ENCODE peak calls at places on chromosomes 12 and 14, in four cellular contexts. W, E, P and I are unnamed samples.

GRCh38 chr14:104981699-104982541 is 3.7 kb upstream of the CLBA1 start:
- DNase-seq in W (no peak), E (no peak), P (no peak), I (peak; percentile 82)

GRCh38 chr12:91991397-91992187 is 154.1 kb downstream of the BTG1 start:
- DNase-seq in W (peak; percentile 14), E (no peak), P (no peak), I (peak; percentile 50)

GRCh38 chr12:8037046-8037663 is 4.6 kb downstream of the FOXJ2 start:
- DNase-seq in W (no peak), E (no peak), P (no peak), I (no peak)

GRCh38 chr12:94640134-94640928 is 10.0 kb downstream of the TMCC3 start:
- DNase-seq in W (peak; percentile 97), E (no peak), P (no peak), I (peak; percentile 84)

GRCh38 chr12:72282721-72283120 is 10.6 kb downstream of the TRHDE start:
- DNase-seq in W (peak; percentile 51), E (no peak), P (no peak), I (peak; percentile 78)

GRCh38 chr12:17076335-17076734 is 470.4 kb upstream of the LMO3 start:
- DNase-seq in W (no peak), E (no peak), P (no peak), I (no peak)

GRCh38 chr12:20212658-20213387 is 155.5 kb upstream of the PDE3A start:
- DNase-seq in W (peak; percentile 69), E (peak; percentile 96), P (peak; percentile 82), I (peak; percentile 86)

GRCh38 chr12:30840715-30841114 is 85.8 kb upstream of the TSPAN11 start:
- DNase-seq in W (no peak), E (no peak), P (no peak), I (no peak)

GRCh38 chr12:43992856-43993255 is 157.0 kb downstream of the TMEM117 start:
- DNase-seq in W (no peak), E (no peak), P (no peak), I (no peak)

GRCh38 chr12:121843236-121843982 is 15.2 kb downstream of the HPD start:
- DNase-seq in W (no peak), E (no peak), P (no peak), I (no peak)

GRCh38 chr12:121839993-121840761 is 18.5 kb downstream of the HPD start:
- DNase-seq in W (no peak), E (no peak), P (no peak), I (no peak)

GRCh38 chr12:121839106-121839992 is 19.3 kb downstream of the HPD start:
- DNase-seq in W (peak; percentile 96), E (peak; percentile 97), P (peak; percentile 95), I (peak; percentile 99)

GRCh38 chr12:121838096-121838495 is 20.6 kb downstream of the HPD start:
- DNase-seq in W (peak; percentile 36), E (no peak), P (no peak), I (peak; percentile 3)

DNA sequence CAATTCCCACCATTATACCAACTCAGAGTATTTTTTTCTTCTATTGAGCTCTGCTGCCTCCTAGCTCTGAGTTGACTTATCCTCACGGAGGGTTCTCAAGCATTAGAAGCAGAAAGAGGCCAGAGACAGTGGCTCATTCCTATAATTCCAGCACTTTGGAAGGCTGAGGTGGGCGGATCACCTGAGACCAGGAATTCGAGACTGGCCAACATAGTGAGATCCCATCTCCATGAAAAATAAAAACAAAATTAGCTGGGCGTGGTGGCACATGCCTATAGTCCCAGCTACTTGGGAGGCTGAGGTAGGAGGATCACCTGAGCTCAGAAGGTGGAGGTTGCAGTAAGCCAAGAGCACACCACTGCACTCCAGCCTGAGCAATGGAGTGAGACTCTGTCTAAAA is 21.0 kb downstream of the HPD start:
- DNase-seq in W (no peak), E (no peak), P (no peak), I (no peak)
- H3K4me3 ChIP-seq in W (no peak overlapping the region), E (no peak overlapping the region), P (no peak overlapping the region), I (no peak overlapping the region)

GRCh38 chr12:113333877-113334785 is 778 bp downstream of the SLC8B1 start:
- DNase-seq in W (peak; percentile 16), E (no peak), P (no peak), I (no peak)
- H2AFZ ChIP-seq in W (peak overlapping the region; percentile 92), E (peak overlapping the region; percentile 94), P (no peak overlapping the region), I (peak overlapping the region; percentile 93)

GRCh38 chr12:52258335-52258901 is 16.0 kb upstream of the KRT86 start:
- DNase-seq in W (no peak), E (peak; percentile 35), P (no peak), I (peak; percentile 93)
- H3K4me3 ChIP-seq in W (no peak overlapping the region), E (no peak overlapping the region), P (no peak overlapping the region), I (peak overlapping the region; percentile 36)

GRCh38 chr14:74593241-74593985 is 18.6 kb downstream of the LTBP2 start:
- DNase-seq in W (no peak), E (no peak), P (no peak), I (no peak)

GRCh38 chr14:74594021-74594420 is 18.0 kb downstream of the LTBP2 start:
- DNase-seq in W (no peak), E (no peak), P (no peak), I (no peak)

GRCh38 chr14:74591394-74591793 is 20.6 kb downstream of the LTBP2 start:
- DNase-seq in W (peak; percentile 62), E (no peak), P (no peak), I (no peak)

GRCh38 chr14:74591899-74592298 is 20.1 kb downstream of the LTBP2 start:
- DNase-seq in W (no peak), E (no peak), P (no peak), I (no peak)

DNA sequence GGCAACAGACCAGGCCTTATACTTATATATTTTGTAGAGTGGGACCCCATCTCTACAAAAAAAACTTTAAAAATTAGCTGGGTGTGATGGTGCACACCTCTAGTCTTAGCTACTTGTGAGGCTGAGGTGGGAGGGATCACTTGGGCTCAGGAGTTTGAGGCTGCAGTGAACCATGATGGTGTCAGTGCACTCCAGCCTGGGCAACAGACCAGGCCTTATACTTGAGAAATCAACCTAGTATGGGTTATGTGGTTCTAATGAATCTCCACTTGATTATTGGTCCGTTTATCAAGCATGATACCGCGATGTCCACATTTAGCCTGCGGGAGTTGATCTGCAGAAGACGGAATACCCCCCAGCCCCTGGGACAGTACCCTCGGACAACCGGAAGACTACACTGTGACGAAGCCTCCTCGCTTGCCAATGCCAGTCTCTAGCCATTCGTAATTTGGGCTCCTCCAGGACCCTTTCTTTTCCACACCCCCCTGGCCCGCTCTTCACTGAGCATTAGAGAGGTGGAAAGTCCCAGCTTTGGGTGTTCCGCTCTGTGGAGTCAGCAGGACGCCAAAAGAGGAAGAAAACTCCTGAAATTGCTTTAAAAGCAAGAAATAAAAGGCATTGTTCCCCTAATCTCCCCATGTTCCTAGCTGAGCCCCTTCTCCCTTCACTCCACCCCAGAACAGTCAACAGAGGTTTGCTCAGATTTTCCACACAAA is 19.4 kb downstream of the LTBP2 start:
- DNase-seq in W (no peak), E (no peak), P (no peak), I (no peak)
- H2AFZ ChIP-seq in W (no peak overlapping the region), E (no peak overlapping the region), P (no peak overlapping the region), I (no peak overlapping the region)

DNA sequence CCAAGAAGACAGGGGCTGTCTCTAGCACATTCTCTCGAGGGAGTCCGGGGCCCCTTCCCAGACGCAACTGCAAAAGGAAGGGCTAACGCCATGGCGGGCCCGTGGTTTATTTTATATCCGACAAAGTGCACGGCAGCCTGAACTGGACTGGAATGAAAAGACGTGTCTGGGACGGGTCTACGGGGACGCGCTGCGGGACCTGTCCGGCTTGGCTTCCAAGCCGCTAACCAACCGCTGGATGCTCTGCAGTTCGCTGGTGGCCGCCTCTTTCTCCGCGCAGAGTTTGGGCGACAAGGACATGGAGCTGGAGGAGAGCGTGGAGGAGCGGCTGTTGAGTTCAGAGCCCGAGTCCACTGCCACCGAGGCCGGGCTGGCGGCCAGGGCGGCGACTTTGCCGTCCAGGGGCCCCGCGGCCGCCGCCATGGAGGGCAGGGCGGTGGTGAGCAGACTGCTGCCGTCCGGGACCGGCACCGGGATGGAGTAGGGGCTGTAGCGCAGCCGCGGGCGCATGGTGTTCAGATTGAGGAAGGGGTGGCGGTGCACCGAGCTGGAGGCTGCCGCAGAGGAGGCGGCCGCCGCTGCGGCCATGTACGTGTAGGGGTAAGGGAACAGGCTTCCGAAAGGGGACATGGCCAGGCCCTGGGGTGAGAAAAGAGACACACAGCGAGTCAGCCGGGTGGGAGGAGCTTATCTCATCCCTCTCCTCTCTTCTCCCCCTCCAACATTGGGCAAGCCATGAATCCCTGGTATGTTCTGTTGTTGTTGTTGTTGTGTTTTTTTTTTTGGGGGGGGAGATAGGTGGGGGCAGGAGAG is 12.1 kb downstream of the TBX3 start:
- DNase-seq in W (peak; percentile 56), E (peak; percentile 45), P (no peak), I (peak; percentile 75)
- H3K4me3 ChIP-seq in W (peak overlapping the region; percentile 70), E (no peak overlapping the region), P (no peak overlapping the region), I (no peak overlapping the region)

DNA sequence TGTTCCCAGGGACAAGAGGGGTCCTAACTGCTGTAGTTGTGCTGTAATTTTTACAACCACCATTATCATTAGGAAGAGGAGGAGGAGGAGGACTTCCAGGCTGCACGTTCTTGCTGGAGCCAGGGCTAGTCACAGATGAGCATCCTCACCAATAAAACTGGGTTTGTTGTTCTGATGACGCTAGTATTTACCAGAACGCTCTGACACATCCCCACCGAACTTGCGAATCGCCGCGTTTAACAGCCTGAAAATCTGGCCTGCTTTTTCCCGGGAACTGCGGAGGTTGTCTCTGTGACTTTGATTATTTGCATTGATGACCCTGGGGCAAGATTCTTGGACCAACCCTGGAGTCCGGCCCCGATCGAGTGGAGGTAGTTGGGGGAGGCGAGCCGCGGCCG is 10.2 kb downstream of the TBX5 start:
- DNase-seq in W (no peak), E (peak; percentile 37), P (no peak), I (no peak)
- H2AFZ ChIP-seq in W (peak overlapping the region; percentile 39), E (peak overlapping the region; percentile 49), P (no peak overlapping the region), I (no peak overlapping the region)

DNA sequence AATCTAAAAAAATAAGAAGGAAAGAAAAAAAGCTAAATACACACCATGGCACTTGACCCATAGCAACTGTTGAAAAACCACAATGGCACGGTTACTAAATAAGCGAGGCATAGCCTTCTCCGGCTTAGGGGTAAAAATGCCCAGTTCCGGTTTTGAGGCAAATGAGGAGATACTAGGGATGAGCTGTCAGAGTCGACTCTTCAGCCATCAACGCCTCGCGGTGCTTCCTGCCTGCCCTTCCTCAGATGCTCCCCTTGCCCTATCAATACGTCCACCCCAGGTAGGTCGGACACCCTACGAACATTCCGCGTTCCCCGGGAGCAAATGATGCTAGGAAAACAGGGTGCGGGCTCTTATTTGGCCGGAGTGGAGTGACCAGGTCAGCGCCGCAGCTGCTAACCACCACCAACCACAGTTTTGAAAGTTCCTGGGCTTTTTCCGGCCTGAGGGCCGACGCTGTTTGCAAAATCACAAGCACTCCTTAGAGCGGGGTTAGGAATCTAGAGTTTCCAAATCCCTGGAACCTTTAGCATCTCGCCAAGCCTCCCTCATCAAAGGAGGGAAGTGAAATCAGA is 1.2 kb downstream of the SRSF9 start:
- DNase-seq in W (peak; percentile 51), E (peak; percentile 31), P (no peak), I (peak; percentile 91)
- H3K4me3 ChIP-seq in W (peak overlapping the region; percentile 79), E (peak overlapping the region; percentile 99), P (peak overlapping the region; percentile 89), I (peak overlapping the region; percentile 82)